ENCODE peak calls at places on chromosomes 16 and 17, in ten cellular contexts. One of them, this sample, is unnamed.

GRCh38 chr17:49646391-49647255 is 31.3 kb downstream of the SPOP start:
- DNase-seq in OCI-LY7: no peak
- DNase-seq in dorsolateral prefrontal cortex: no peak
- DNase-seq in psoas muscle: peak; percentile 78
- DNase-seq in iris pigment epithelial cell: peak; percentile 78
- DNase-seq in cardiac fibroblast: peak; percentile 87
- DNase-seq in activated CD4-positive, alpha-beta T cell treated with anti-CD3 and anti-CD28 coated beads for 24 hours: peak; percentile 28
- DNase-seq in LHCN-M2: peak; percentile 83
- DNase-seq in NCI-H187: no peak
- DNase-seq in NCI-H1092 treated with DMSO at 0.1 percent for 48 hours: no peak
- DNase-seq in this sample: peak; percentile 25

GRCh38 chr16:82119405-82119804 is 50.6 kb downstream of the MPHOSPH6 start:
- DNase-seq in iris pigment epithelial cell: no peak
- DNase-seq in OCI-LY7: no peak
- DNase-seq in dorsolateral prefrontal cortex: no peak
- DNase-seq in NCI-H1092 treated with DMSO at 0.1 percent for 48 hours: no peak
- DNase-seq in activated CD4-positive, alpha-beta T cell treated with anti-CD3 and anti-CD28 coated beads for 24 hours: no peak
- DNase-seq in LHCN-M2: no peak
- DNase-seq in cardiac fibroblast: no peak
- DNase-seq in psoas muscle: no peak
- DNase-seq in NCI-H187: peak; percentile 3
- DNase-seq in this sample: no peak

GRCh38 chr16:74724820-74725549 is 24.3 kb upstream of the MLKL start:
- DNase-seq in LHCN-M2: peak; percentile 72
- DNase-seq in cardiac fibroblast: peak; percentile 64
- DNase-seq in activated CD4-positive, alpha-beta T cell treated with anti-CD3 and anti-CD28 coated beads for 24 hours: no peak
- DNase-seq in iris pigment epithelial cell: peak; percentile 79
- DNase-seq in dorsolateral prefrontal cortex: peak; percentile 95
- DNase-seq in NCI-H187: no peak
- DNase-seq in NCI-H1092 treated with DMSO at 0.1 percent for 48 hours: no peak
- DNase-seq in OCI-LY7: no peak
- DNase-seq in psoas muscle: peak; percentile 36
- DNase-seq in this sample: no peak

GRCh38 chr17:4476512-4477070 is 22.1 kb upstream of the SPNS2 start:
- DNase-seq in cardiac fibroblast: no peak
- DNase-seq in activated CD4-positive, alpha-beta T cell treated with anti-CD3 and anti-CD28 coated beads for 24 hours: no peak
- DNase-seq in psoas muscle: no peak
- DNase-seq in LHCN-M2: no peak
- DNase-seq in dorsolateral prefrontal cortex: no peak
- DNase-seq in iris pigment epithelial cell: no peak
- DNase-seq in NCI-H187: no peak
- DNase-seq in NCI-H1092 treated with DMSO at 0.1 percent for 48 hours: no peak
- DNase-seq in OCI-LY7: no peak
- DNase-seq in this sample: no peak

GRCh38 chr17:50681260-50682200 is 26.2 kb downstream of the ANKRD40 start:
- DNase-seq in activated CD4-positive, alpha-beta T cell treated with anti-CD3 and anti-CD28 coated beads for 24 hours: no peak
- DNase-seq in cardiac fibroblast: peak; percentile 87
- DNase-seq in dorsolateral prefrontal cortex: peak; percentile 52
- DNase-seq in LHCN-M2: peak; percentile 72
- DNase-seq in iris pigment epithelial cell: peak; percentile 81
- DNase-seq in OCI-LY7: no peak
- DNase-seq in NCI-H187: peak; percentile 17
- DNase-seq in psoas muscle: no peak
- DNase-seq in NCI-H1092 treated with DMSO at 0.1 percent for 48 hours: peak; percentile 62
- DNase-seq in this sample: no peak

GRCh38 chr16:30377050-30377811 is 2.6 kb downstream of the MYL11 start:
- DNase-seq in cardiac fibroblast: no peak
- DNase-seq in OCI-LY7: no peak
- DNase-seq in dorsolateral prefrontal cortex: no peak
- DNase-seq in NCI-H187: no peak
- DNase-seq in psoas muscle: no peak
- DNase-seq in LHCN-M2: no peak
- DNase-seq in activated CD4-positive, alpha-beta T cell treated with anti-CD3 and anti-CD28 coated beads for 24 hours: no peak
- DNase-seq in NCI-H1092 treated with DMSO at 0.1 percent for 48 hours: no peak
- DNase-seq in iris pigment epithelial cell: no peak
- DNase-seq in this sample: no peak

GRCh38 chr17:57959929-57960328 is 4.7 kb upstream of the CUEDC1 start:
- DNase-seq in activated CD4-positive, alpha-beta T cell treated with anti-CD3 and anti-CD28 coated beads for 24 hours: no peak
- DNase-seq in NCI-H1092 treated with DMSO at 0.1 percent for 48 hours: no peak
- DNase-seq in dorsolateral prefrontal cortex: no peak
- DNase-seq in psoas muscle: peak; percentile 5
- DNase-seq in cardiac fibroblast: no peak
- DNase-seq in LHCN-M2: no peak
- DNase-seq in OCI-LY7: no peak
- DNase-seq in NCI-H187: no peak
- DNase-seq in iris pigment epithelial cell: no peak
- DNase-seq in this sample: no peak

GRCh38 chr16:54927125-54928015 is 3.3 kb upstream of the IRX5 start:
- DNase-seq in iris pigment epithelial cell: no peak
- DNase-seq in LHCN-M2: no peak
- DNase-seq in OCI-LY7: peak; percentile 13
- DNase-seq in cardiac fibroblast: no peak
- DNase-seq in dorsolateral prefrontal cortex: no peak
- DNase-seq in activated CD4-positive, alpha-beta T cell treated with anti-CD3 and anti-CD28 coated beads for 24 hours: no peak
- DNase-seq in psoas muscle: no peak
- DNase-seq in NCI-H1092 treated with DMSO at 0.1 percent for 48 hours: peak; percentile 73
- DNase-seq in NCI-H187: peak; percentile 20
- DNase-seq in this sample: no peak

GRCh38 chr16:50146479-50147435 is 6.3 kb upstream of the TENT4B start:
- DNase-seq in dorsolateral prefrontal cortex: no peak
- DNase-seq in iris pigment epithelial cell: peak; percentile 27
- DNase-seq in NCI-H187: no peak
- DNase-seq in activated CD4-positive, alpha-beta T cell treated with anti-CD3 and anti-CD28 coated beads for 24 hours: no peak
- DNase-seq in OCI-LY7: no peak
- DNase-seq in NCI-H1092 treated with DMSO at 0.1 percent for 48 hours: no peak
- DNase-seq in cardiac fibroblast: no peak
- DNase-seq in LHCN-M2: no peak
- DNase-seq in psoas muscle: no peak
- DNase-seq in this sample: no peak

GRCh38 chr17:17398188-17398927 is 78.4 kb upstream of the MED9 start:
- DNase-seq in dorsolateral prefrontal cortex: no peak
- DNase-seq in NCI-H187: no peak
- DNase-seq in NCI-H1092 treated with DMSO at 0.1 percent for 48 hours: peak; percentile 77
- DNase-seq in activated CD4-positive, alpha-beta T cell treated with anti-CD3 and anti-CD28 coated beads for 24 hours: no peak
- DNase-seq in iris pigment epithelial cell: no peak
- DNase-seq in OCI-LY7: no peak
- DNase-seq in cardiac fibroblast: peak; percentile 60
- DNase-seq in LHCN-M2: no peak
- DNase-seq in psoas muscle: peak; percentile 87
- DNase-seq in this sample: no peak

GRCh38 chr16:89041571-89042481 is 51.8 kb upstream of the ACSF3 start:
- DNase-seq in psoas muscle: peak; percentile 39
- DNase-seq in LHCN-M2: no peak
- DNase-seq in activated CD4-positive, alpha-beta T cell treated with anti-CD3 and anti-CD28 coated beads for 24 hours: no peak
- DNase-seq in OCI-LY7: no peak
- DNase-seq in NCI-H187: no peak
- DNase-seq in cardiac fibroblast: no peak
- DNase-seq in dorsolateral prefrontal cortex: no peak
- DNase-seq in iris pigment epithelial cell: no peak
- DNase-seq in NCI-H1092 treated with DMSO at 0.1 percent for 48 hours: no peak
- DNase-seq in this sample: no peak

GRCh38 chr17:77828749-77829539 is 129.6 kb upstream of the TNRC6C start:
- DNase-seq in OCI-LY7: no peak
- DNase-seq in activated CD4-positive, alpha-beta T cell treated with anti-CD3 and anti-CD28 coated beads for 24 hours: no peak
- DNase-seq in LHCN-M2: no peak
- DNase-seq in NCI-H187: no peak
- DNase-seq in dorsolateral prefrontal cortex: no peak
- DNase-seq in psoas muscle: no peak
- DNase-seq in cardiac fibroblast: no peak
- DNase-seq in NCI-H1092 treated with DMSO at 0.1 percent for 48 hours: no peak
- DNase-seq in iris pigment epithelial cell: no peak
- DNase-seq in this sample: no peak

GRCh38 chr16:30997887-30998711 is 12.3 kb downstream of the STX1B start:
- DNase-seq in dorsolateral prefrontal cortex: no peak
- DNase-seq in iris pigment epithelial cell: peak; percentile 90
- DNase-seq in psoas muscle: no peak
- DNase-seq in LHCN-M2: peak; percentile 94
- DNase-seq in NCI-H1092 treated with DMSO at 0.1 percent for 48 hours: no peak
- DNase-seq in NCI-H187: no peak
- DNase-seq in cardiac fibroblast: peak; percentile 84
- DNase-seq in OCI-LY7: no peak
- DNase-seq in activated CD4-positive, alpha-beta T cell treated with anti-CD3 and anti-CD28 coated beads for 24 hours: no peak
- DNase-seq in this sample: no peak

GRCh38 chr17:22459331-22459952 is 767.1 kb downstream of the KCNJ18 start:
- DNase-seq in psoas muscle: no peak
- DNase-seq in cardiac fibroblast: no peak
- DNase-seq in iris pigment epithelial cell: no peak
- DNase-seq in NCI-H187: no peak
- DNase-seq in LHCN-M2: no peak
- DNase-seq in NCI-H1092 treated with DMSO at 0.1 percent for 48 hours: no peak
- DNase-seq in activated CD4-positive, alpha-beta T cell treated with anti-CD3 and anti-CD28 coated beads for 24 hours: no peak
- DNase-seq in OCI-LY7: no peak
- DNase-seq in dorsolateral prefrontal cortex: no peak
- DNase-seq in this sample: no peak

GRCh38 chr17:29778936-29779811 is 150.9 kb downstream of the SSH2 start:
- DNase-seq in NCI-H1092 treated with DMSO at 0.1 percent for 48 hours: peak; percentile 27
- DNase-seq in LHCN-M2: peak; percentile 56
- DNase-seq in psoas muscle: peak; percentile 81
- DNase-seq in NCI-H187: peak; percentile 19
- DNase-seq in dorsolateral prefrontal cortex: peak; percentile 84
- DNase-seq in iris pigment epithelial cell: peak; percentile 48
- DNase-seq in cardiac fibroblast: peak; percentile 74
- DNase-seq in activated CD4-positive, alpha-beta T cell treated with anti-CD3 and anti-CD28 coated beads for 24 hours: peak; percentile 82
- DNase-seq in OCI-LY7: peak; percentile 79
- DNase-seq in this sample: peak; percentile 47

GRCh38 chr17:4230142-4230541 is 33.6 kb downstream of the ANKFY1 start:
- DNase-seq in NCI-H187: no peak
- DNase-seq in OCI-LY7: no peak
- DNase-seq in dorsolateral prefrontal cortex: no peak
- DNase-seq in iris pigment epithelial cell: peak; percentile 92
- DNase-seq in cardiac fibroblast: peak; percentile 95
- DNase-seq in LHCN-M2: peak; percentile 94
- DNase-seq in activated CD4-positive, alpha-beta T cell treated with anti-CD3 and anti-CD28 coated beads for 24 hours: no peak
- DNase-seq in psoas muscle: no peak
- DNase-seq in NCI-H1092 treated with DMSO at 0.1 percent for 48 hours: no peak
- DNase-seq in this sample: no peak

GRCh38 chr16:49081556-49081955 is 200.1 kb downstream of the CBLN1 start:
- DNase-seq in iris pigment epithelial cell: no peak
- DNase-seq in LHCN-M2: no peak
- DNase-seq in psoas muscle: no peak
- DNase-seq in cardiac fibroblast: no peak
- DNase-seq in NCI-H187: no peak
- DNase-seq in NCI-H1092 treated with DMSO at 0.1 percent for 48 hours: no peak
- DNase-seq in OCI-LY7: no peak
- DNase-seq in dorsolateral prefrontal cortex: no peak
- DNase-seq in activated CD4-positive, alpha-beta T cell treated with anti-CD3 and anti-CD28 coated beads for 24 hours: no peak
- DNase-seq in this sample: no peak

GRCh38 chr16:4682616-4683254 is 10.6 kb upstream of the NUDT16L1 start:
- DNase-seq in dorsolateral prefrontal cortex: peak; percentile 75
- DNase-seq in psoas muscle: peak; percentile 78
- DNase-seq in iris pigment epithelial cell: peak; percentile 31
- DNase-seq in OCI-LY7: no peak
- DNase-seq in NCI-H1092 treated with DMSO at 0.1 percent for 48 hours: no peak
- DNase-seq in NCI-H187: no peak
- DNase-seq in cardiac fibroblast: no peak
- DNase-seq in LHCN-M2: no peak
- DNase-seq in activated CD4-positive, alpha-beta T cell treated with anti-CD3 and anti-CD28 coated beads for 24 hours: no peak
- DNase-seq in this sample: no peak

GRCh38 chr16:23967018-23967417 is 131.2 kb downstream of the PRKCB start:
- DNase-seq in dorsolateral prefrontal cortex: peak; percentile 41
- DNase-seq in iris pigment epithelial cell: no peak
- DNase-seq in LHCN-M2: no peak
- DNase-seq in activated CD4-positive, alpha-beta T cell treated with anti-CD3 and anti-CD28 coated beads for 24 hours: no peak
- DNase-seq in OCI-LY7: no peak
- DNase-seq in cardiac fibroblast: no peak
- DNase-seq in NCI-H187: no peak
- DNase-seq in psoas muscle: no peak
- DNase-seq in NCI-H1092 treated with DMSO at 0.1 percent for 48 hours: peak; percentile 44
- DNase-seq in this sample: no peak

GRCh38 chr16:54411555-54411954 is 125.0 kb upstream of the IRX3 start:
- DNase-seq in cardiac fibroblast: no peak
- DNase-seq in psoas muscle: no peak
- DNase-seq in NCI-H187: no peak
- DNase-seq in activated CD4-positive, alpha-beta T cell treated with anti-CD3 and anti-CD28 coated beads for 24 hours: no peak
- DNase-seq in LHCN-M2: no peak
- DNase-seq in dorsolateral prefrontal cortex: no peak
- DNase-seq in iris pigment epithelial cell: no peak
- DNase-seq in NCI-H1092 treated with DMSO at 0.1 percent for 48 hours: peak; percentile 66
- DNase-seq in OCI-LY7: no peak
- DNase-seq in this sample: no peak

GRCh38 chr16:397736-398332 is 835 bp downstream of the NME4 start:
- DNase-seq in OCI-LY7: peak; percentile 59
- DNase-seq in dorsolateral prefrontal cortex: peak; percentile 76
- DNase-seq in NCI-H1092 treated with DMSO at 0.1 percent for 48 hours: no peak
- DNase-seq in LHCN-M2: peak; percentile 35
- DNase-seq in activated CD4-positive, alpha-beta T cell treated with anti-CD3 and anti-CD28 coated beads for 24 hours: no peak
- DNase-seq in iris pigment epithelial cell: peak; percentile 60
- DNase-seq in psoas muscle: peak; percentile 91
- DNase-seq in cardiac fibroblast: peak; percentile 62
- DNase-seq in NCI-H187: no peak
- DNase-seq in this sample: no peak